ENCODE peak calls at places on chromosomes 16 and 17, in four cellular contexts. S is HCT116, O is K562, F is HepG2. C is an unnamed sample.
A peak's percentile ranks its signal among the peaks of the same experiment; 100 is the strongest.

GRCh38 chr17:15510361-15510760 is 42.9 kb upstream of the CDRT4 start:
- DNase-seq in F (no peak), O (no peak), S (peak; percentile 19), C (no peak)

GRCh38 chr17:78284146-78284545 is 52.7 kb downstream of the TMEM235 start:
- DNase-seq in O (no peak), S (no peak), F (no peak), C (no peak)

GRCh38 chr16:1375741-1376410 is 24.1 kb downstream of the GNPTG start:
- DNase-seq in O (no peak), F (no peak), S (no peak), C (no peak)

GRCh38 chr17:83196973-83197880 is 117.8 kb downstream of the METRNL start:
- DNase-seq in F (no peak), S (no peak), O (no peak), C (no peak)

GRCh38 chr16:55255890-55256289 is 68.1 kb upstream of the IRX6 start:
- DNase-seq in O (no peak), F (no peak), S (no peak), C (peak; percentile 14)

GRCh38 chr16:11685844-11686618 is 17.8 kb downstream of the SNN start:
- DNase-seq in O (no peak), F (no peak), S (no peak), C (no peak)

GRCh38 chr16:70437017-70437581 is 1.8 kb downstream of the ST3GAL2 start:
- DNase-seq in F (peak; percentile 57), O (peak; percentile 94), S (no peak), C (peak; percentile 47)

GRCh38 chr17:68424861-68425260 is 32.4 kb downstream of the WIPI1 start:
- DNase-seq in O (no peak), F (no peak), S (no peak), C (no peak)

GRCh38 chr16:89375021-89375420 is 115.3 kb downstream of the ANKRD11 start:
- DNase-seq in O (no peak), F (no peak), S (no peak), C (no peak)

GRCh38 chr17:41784207-41784744 is 2.2 kb downstream of the JUP start:
- DNase-seq in S (peak; percentile 69), F (no peak), O (peak; percentile 97), C (peak; percentile 50)

GRCh38 chr16:51153275-51153991 is 2.4 kb upstream of the SALL1 start:
- DNase-seq in S (no peak), O (no peak), F (no peak), C (peak; percentile 35)
- H3K27ac ChIP-seq in S (no peak overlapping the region), O (no peak overlapping the region), F (no peak overlapping the region), C (no peak overlapping the region)

GRCh38 chr17:43175213-43176118 is 4.5 kb downstream of the NBR1 start:
- DNase-seq in F (peak; percentile 67), O (no peak), S (no peak), C (no peak)

GRCh38 chr17:43170766-43171681 is at the start of gene NBR1:
- DNase-seq in F (peak; percentile 99), O (peak; percentile 99), S (peak; percentile 99), C (peak; percentile 90)

GRCh38 chr17:43170140-43170765 is 761 bp upstream of the NBR1 start:
- DNase-seq in S (peak; percentile 96), O (peak; percentile 97), F (peak; percentile 96), C (peak; percentile 88)

GRCh38 chr17:43171761-43172487 is 910 bp downstream of the NBR1 start:
- DNase-seq in O (peak; percentile 78), F (peak; percentile 79), S (peak; percentile 50), C (no peak)

GRCh38 chr17:43169561-43170139 is 1.4 kb upstream of the NBR1 start:
- DNase-seq in S (no peak), F (peak; percentile 84), O (peak; percentile 51), C (peak; percentile 49)
- TF ChIP-seq ELF1 in S (no peak), F (no peak), O (no peak), C (no peak)

GRCh38 chr17:43995150-43995471 is 9.3 kb upstream of the NAGS start:
- DNase-seq in F (no peak), O (no peak), S (no peak), C (no peak)
- H3K27ac ChIP-seq in F (no peak overlapping the region), O (no peak overlapping the region), S (no peak overlapping the region), C (no peak overlapping the region)

GRCh38 chr17:66349549-66350245 is 47.3 kb downstream of the PRKCA start:
- DNase-seq in F (no peak), S (no peak), O (peak; percentile 54), C (no peak)

GRCh38 chr17:66354472-66354871 is 52.1 kb downstream of the PRKCA start:
- DNase-seq in O (no peak), S (no peak), F (no peak), C (no peak)

GRCh38 chr17:66353937-66354401 is 51.6 kb downstream of the PRKCA start:
- DNase-seq in S (no peak), F (no peak), O (no peak), C (no peak)

GRCh38 chr17:66351053-66351452 is 48.6 kb downstream of the PRKCA start:
- DNase-seq in O (no peak), F (no peak), S (no peak), C (no peak)

GRCh38 chr17:66351701-66352100 is 49.3 kb downstream of the PRKCA start:
- DNase-seq in F (no peak), O (no peak), S (no peak), C (no peak)
- TF ChIP-seq ELF1 in F (no peak), O (no peak), S (no peak), C (no peak)

DNA sequence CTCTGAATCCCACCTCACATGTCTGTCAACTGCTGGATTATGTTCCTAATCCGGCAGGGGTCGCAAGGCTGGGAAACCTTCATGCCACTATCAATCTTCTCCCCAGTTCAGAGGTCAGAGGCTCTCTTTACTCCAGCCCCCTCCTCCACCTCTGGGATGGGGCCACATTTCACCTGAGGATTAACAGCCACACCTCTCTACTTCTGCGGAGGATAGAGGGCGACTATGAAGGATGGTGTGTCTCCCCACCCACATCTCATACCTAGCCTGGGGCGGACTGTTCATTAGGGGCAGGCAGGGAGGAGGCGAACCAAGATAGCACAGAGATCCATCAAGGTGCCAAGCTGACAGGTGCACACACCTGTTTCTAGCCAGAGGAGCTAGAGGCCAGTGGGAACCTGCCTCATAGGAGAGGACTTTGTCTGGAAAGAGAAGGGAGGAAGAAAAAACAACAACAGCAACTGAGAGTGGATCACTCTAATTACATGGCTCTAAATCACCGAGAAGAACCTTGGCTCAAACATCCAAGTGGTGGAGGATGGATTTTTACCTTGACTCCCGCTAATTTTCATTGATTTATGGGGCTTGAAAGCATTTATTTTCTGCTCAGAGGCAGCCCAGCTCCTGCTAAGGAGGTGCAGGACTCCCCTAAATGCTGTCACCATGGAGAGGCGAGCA is 41.9 kb upstream of the SKAP1 start:
- DNase-seq in O (no peak), S (no peak), F (no peak), C (no peak)
- H3K27ac ChIP-seq in O (no peak overlapping the region), S (peak overlapping the region; percentile 74), F (no peak overlapping the region), C (peak overlapping the region; percentile 37)

GRCh38 chr16:86661715-86662114 is 83.4 kb downstream of the FOXL1 start:
- DNase-seq in S (no peak), O (no peak), F (no peak), C (no peak)
- TF ChIP-seq ELF1 in S (no peak), O (no peak), F (no peak), C (no peak)

DNA sequence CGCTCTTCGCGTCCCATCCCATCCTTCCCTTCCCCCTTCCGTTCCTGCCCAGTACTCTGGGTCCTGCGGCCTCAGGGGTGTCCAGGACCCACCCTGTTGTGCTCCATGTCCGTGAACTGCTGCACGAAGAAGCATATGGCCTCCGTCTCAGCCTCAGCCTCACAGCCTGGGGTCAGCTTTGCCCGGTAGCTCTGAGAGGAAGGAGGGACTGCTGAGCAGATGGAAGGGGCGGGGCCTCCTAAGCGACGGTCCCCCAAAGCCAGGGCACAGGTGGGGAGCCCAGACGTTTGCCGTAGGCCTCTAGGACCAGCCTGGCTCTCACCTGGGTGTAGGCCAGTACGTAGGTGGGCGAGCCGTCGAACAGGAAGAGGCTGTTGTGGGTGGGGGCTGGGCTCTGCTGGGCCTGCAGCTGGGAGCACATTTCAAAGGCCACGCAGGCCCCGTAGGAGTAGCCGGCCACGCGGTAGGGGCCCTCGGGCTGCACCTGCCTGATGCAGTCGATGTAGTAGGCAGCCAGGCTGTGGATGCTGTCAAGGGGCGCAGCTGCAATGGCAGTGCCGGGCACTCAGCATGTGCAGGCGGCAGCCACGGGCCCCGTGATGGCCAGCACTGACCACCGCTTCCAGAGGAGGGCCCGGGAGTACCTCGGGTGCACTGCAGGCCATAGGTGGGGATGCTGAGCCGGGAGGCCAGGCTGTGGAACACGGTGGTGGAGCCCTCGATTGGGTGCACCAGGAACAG is 14.6 kb upstream of the DUS1L start:
- DNase-seq in S (no peak), F (no peak), O (no peak), C (no peak)
- H3K27ac ChIP-seq in S (no peak overlapping the region), F (no peak overlapping the region), O (no peak overlapping the region), C (no peak overlapping the region)

DNA sequence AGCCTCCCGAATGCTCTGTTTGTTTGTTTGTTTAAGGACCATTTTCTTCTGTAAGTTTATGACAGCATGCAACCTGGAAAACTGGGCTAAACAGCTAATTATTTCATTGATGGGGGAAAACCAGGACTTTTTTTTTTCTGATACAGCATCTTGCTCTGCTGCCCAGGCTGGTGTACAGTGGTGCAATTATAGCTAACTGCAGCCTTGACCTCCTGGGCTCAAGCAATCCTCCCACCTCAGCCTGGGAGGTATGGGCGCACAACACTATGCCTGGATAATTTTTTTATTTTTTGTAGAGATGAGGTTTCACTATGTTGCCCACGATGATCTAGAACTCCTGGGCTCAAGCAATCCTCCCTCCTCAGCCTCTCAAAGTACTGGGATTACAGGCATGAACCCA is 37.3 kb downstream of the GPATCH8 start:
- DNase-seq in O (no peak), F (no peak), S (no peak), C (no peak)
- TF ChIP-seq ELF1 in O (no peak), F (no peak), S (no peak), C (no peak)